ENCODE peak calls at places on chromosomes 6 and 20, in six cellular contexts. S is IMR-90, Z is neuronal stem cell, E is H9, J is H1, P is mesenchymal stem cell. V is an unnamed sample.

GRCh38 chr20:58706150-58706892 is 13.7 kb downstream of the NPEPL1 start:
- DNase-seq in S (no peak), P (no peak), J (no peak), E (no peak), Z (no peak), V (no peak)

GRCh38 chr6:8047466-8048292 is 16.5 kb downstream of the BLOC1S5 start:
- DNase-seq in S (peak), P (peak), Z (no peak), J (no peak), E (no peak), V (no peak)

GRCh38 chr20:40197744-40198143 is 491.3 kb downstream of the MAFB start:
- DNase-seq in Z (no peak), S (no peak), E (no peak), J (no peak), P (no peak), V (no peak)

GRCh38 chr6:71410681-71411080 is 122.1 kb downstream of the OGFRL1 start:
- DNase-seq in S (no peak), E (no peak), P (no peak), J (no peak), Z (no peak), V (no peak)

GRCh38 chr6:45445749-45446454 is 68.2 kb upstream of the SUPT3H start:
- DNase-seq in P (peak), J (no peak), E (peak), Z (peak), S (peak), V (peak)

GRCh38 chr6:29762051-29762450 is 38.8 kb downstream of the HLA-F start:
- DNase-seq in S (no peak), J (no peak), Z (no peak), E (no peak), P (no peak), V (no peak)

GRCh38 chr20:64256282-64256947 is 867 bp downstream of the PCMTD2 start:
- DNase-seq in J (no peak), Z (no peak), S (peak), E (no peak), P (no peak), V (no peak)

GRCh38 chr6:97958143-97958542 is 675.1 kb upstream of the MMS22L start:
- DNase-seq in E (peak), J (peak), S (no peak), P (no peak), Z (peak), V (peak)

GRCh38 chr20:8039048-8039447 is 19.5 kb upstream of the TMX4 start:
- DNase-seq in S (no peak), E (no peak), P (no peak), Z (no peak), J (no peak), V (no peak)

GRCh38 chr6:38773338-38773737 is 58.2 kb downstream of the DNAH8 start:
- DNase-seq in S (no peak), P (no peak), E (peak), J (no peak), Z (no peak), V (peak)

GRCh38 chr6:127902933-127903332 is 2.1 kb upstream of the THEMIS start:
- DNase-seq in E (no peak), P (no peak), J (no peak), S (no peak), Z (no peak), V (peak)

GRCh38 chr20:60453847-60454246 is 495.6 kb downstream of the CDH26 start:
- DNase-seq in E (peak), S (no peak), P (no peak), Z (peak), J (peak), V (no peak)

GRCh38 chr6:4281341-4282293 is 146.2 kb upstream of the ECI2 start:
- DNase-seq in S (peak), J (peak), Z (peak), E (peak), P (peak), V (peak)

GRCh38 chr6:47574789-47575188 is 97.2 kb downstream of the CD2AP start:
- DNase-seq in Z (no peak), E (no peak), P (no peak), J (no peak), S (no peak), V (no peak)

GRCh38 chr6:2378891-2379652 is 133.7 kb upstream of the GMDS start:
- DNase-seq in E (no peak), P (peak), J (no peak), S (peak), Z (no peak), V (no peak)

GRCh38 chr20:4613718-4614620 is 107.7 kb upstream of the PRND start:
- DNase-seq in E (peak), J (no peak), Z (no peak), S (no peak), P (peak), V (peak)

GRCh38 chr6:118456982-118457381 is 91.1 kb upstream of the PLN start:
- DNase-seq in Z (no peak), P (no peak), E (no peak), J (no peak), S (no peak), V (no peak)
- H3K4ac ChIP-seq in Z (no peak), P (no peak), E (no peak), J (no peak), S (no peak), V (no peak)

GRCh38 chr6:75230484-75231325 is 12.9 kb downstream of the COX7A2 start:
- DNase-seq in S (peak), P (peak), E (no peak), Z (peak), J (no peak), V (peak)
- H2AFZ ChIP-seq in S (no peak), P (no peak), E (no peak), Z (peak), J (no peak), V (no peak)

GRCh38 chr6:82114748-82115147 is 132.8 kb downstream of the IBTK start:
- DNase-seq in Z (no peak), J (no peak), E (no peak), P (no peak), S (no peak), V (no peak)
- H3K4ac ChIP-seq in Z (no peak), J (no peak), E (no peak), P (no peak), S (no peak), V (no peak)

DNA sequence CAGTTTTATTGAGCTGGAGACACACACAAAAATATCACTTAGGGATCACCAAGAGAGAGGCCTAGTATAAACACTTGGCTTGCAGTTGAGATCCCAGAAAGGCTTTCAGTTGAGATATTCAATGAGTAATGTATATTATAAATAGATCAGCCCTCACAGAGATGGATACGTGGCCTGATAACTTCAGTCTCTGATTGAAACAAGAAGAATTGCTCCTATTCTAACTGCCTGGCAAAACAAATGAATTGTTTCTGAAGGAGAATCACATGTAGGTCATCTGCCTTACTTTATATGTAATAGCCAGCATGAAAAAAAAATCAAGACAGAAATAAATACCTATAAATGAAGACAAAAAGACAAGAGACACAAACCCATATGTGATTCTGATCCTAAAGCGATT is 747.3 kb upstream of the MAN1A1 start:
- DNase-seq in E (no peak), P (peak), S (no peak), J (no peak), Z (no peak), V (no peak)
- H2AFZ ChIP-seq in E (no peak), P (no peak), S (no peak), J (peak), Z (no peak), V (no peak)

GRCh38 chr20:49981218-49982071 is 1.3 kb upstream of the SNAI1 start:
- DNase-seq in Z (no peak), E (no peak), J (no peak), S (no peak), P (no peak), V (no peak)

GRCh38 chr20:49983848-49984408 is 1.1 kb downstream of the SNAI1 start:
- DNase-seq in S (peak), E (no peak), J (no peak), P (peak), Z (no peak), V (peak)

GRCh38 chr20:49983123-49983847 is 505 bp downstream of the SNAI1 start:
- DNase-seq in Z (no peak), S (no peak), P (no peak), J (no peak), E (no peak), V (no peak)

GRCh38 chr20:49982072-49982345 is 771 bp upstream of the SNAI1 start:
- DNase-seq in J (no peak), S (no peak), P (no peak), Z (no peak), E (no peak), V (no peak)

GRCh38 chr20:49982346-49983122 is at the start of gene SNAI1:
- DNase-seq in J (no peak), P (peak), E (peak), S (peak), Z (peak), V (peak)
- H3K4ac ChIP-seq in J (peak), P (peak), E (no peak), S (peak), Z (no peak), V (peak)

GRCh38 chr6:37516920-37517405 is 17.3 kb upstream of the CCDC167 start:
- DNase-seq in S (no peak), E (no peak), P (no peak), Z (no peak), J (no peak), V (no peak)
- H2AFZ ChIP-seq in S (no peak), E (no peak), P (no peak), Z (peak), J (peak), V (no peak)

GRCh38 chr6:146359123-146359522 is 184.5 kb upstream of the RAB32 start:
- DNase-seq in P (no peak), Z (no peak), J (no peak), E (no peak), S (no peak), V (no peak)
- H3K4ac ChIP-seq in P (no peak), Z (no peak), J (no peak), E (no peak), S (no peak), V (peak)

V was measured in trophoblast cell.